ENCODE peak calls at places on chromosomes 12 and 14, in ten cellular contexts. One of them, this sample, is unnamed.

GRCh38 chr12:3170423-3171194 is 93.4 kb downstream of the TSPAN9 start:
- DNase-seq in GM12865: no peak
- DNase-seq in astrocyte of the spinal cord: peak
- DNase-seq in pancreas: no peak
- DNase-seq in SK-N-SH: peak
- DNase-seq in lung: no peak
- DNase-seq in choroid plexus epithelial cell: peak
- DNase-seq in AG04450: peak
- DNase-seq in GM06990: no peak
- DNase-seq in H7: no peak
- DNase-seq in this sample: peak

GRCh38 chr14:59337151-59337611 is 128.0 kb downstream of the GPR135 start:
- DNase-seq in GM12865: no peak
- DNase-seq in astrocyte of the spinal cord: peak
- DNase-seq in pancreas: no peak
- DNase-seq in SK-N-SH: no peak
- DNase-seq in lung: peak
- DNase-seq in choroid plexus epithelial cell: peak
- DNase-seq in AG04450: no peak
- DNase-seq in GM06990: no peak
- DNase-seq in H7: no peak
- DNase-seq in this sample: peak

GRCh38 chr12:101782544-101782855 is 43.2 kb upstream of the SYCP3 start:
- DNase-seq in GM12865: no peak
- DNase-seq in astrocyte of the spinal cord: peak
- DNase-seq in pancreas: no peak
- DNase-seq in SK-N-SH: no peak
- DNase-seq in lung: no peak
- DNase-seq in choroid plexus epithelial cell: peak
- DNase-seq in AG04450: no peak
- DNase-seq in GM06990: no peak
- DNase-seq in H7: no peak
- DNase-seq in this sample: no peak

GRCh38 chr12:132330549-132330881 is 1.1 kb upstream of the GALNT9 start:
- DNase-seq in GM12865: no peak
- DNase-seq in astrocyte of the spinal cord: no peak
- DNase-seq in pancreas: no peak
- DNase-seq in SK-N-SH: no peak
- DNase-seq in lung: no peak
- DNase-seq in choroid plexus epithelial cell: no peak
- DNase-seq in AG04450: no peak
- DNase-seq in GM06990: no peak
- DNase-seq in H7: no peak
- DNase-seq in this sample: no peak

GRCh38 chr12:107328442-107329133 is 235.2 kb upstream of the CRY1 start:
- DNase-seq in GM12865: no peak
- DNase-seq in astrocyte of the spinal cord: peak
- DNase-seq in pancreas: no peak
- DNase-seq in SK-N-SH: no peak
- DNase-seq in lung: no peak
- DNase-seq in choroid plexus epithelial cell: peak
- DNase-seq in AG04450: no peak
- DNase-seq in GM06990: no peak
- DNase-seq in H7: no peak
- DNase-seq in this sample: peak

GRCh38 chr12:115620816-115621215 is 656.7 kb downstream of the MED13L start:
- DNase-seq in GM12865: no peak
- DNase-seq in astrocyte of the spinal cord: no peak
- DNase-seq in pancreas: no peak
- DNase-seq in SK-N-SH: no peak
- DNase-seq in lung: no peak
- DNase-seq in choroid plexus epithelial cell: no peak
- DNase-seq in AG04450: no peak
- DNase-seq in GM06990: no peak
- DNase-seq in H7: no peak
- DNase-seq in this sample: no peak

GRCh38 chr14:59507063-59507751 is 22.9 kb downstream of the JKAMP start:
- DNase-seq in GM12865: peak
- DNase-seq in astrocyte of the spinal cord: peak
- DNase-seq in pancreas: peak
- DNase-seq in SK-N-SH: peak
- DNase-seq in lung: peak
- DNase-seq in choroid plexus epithelial cell: peak
- DNase-seq in AG04450: peak
- DNase-seq in GM06990: no peak
- DNase-seq in H7: peak
- DNase-seq in this sample: peak

GRCh38 chr12:53754633-53755261 is 3.0 kb upstream of the CISTR start:
- DNase-seq in GM12865: no peak
- DNase-seq in astrocyte of the spinal cord: peak
- DNase-seq in pancreas: no peak
- DNase-seq in SK-N-SH: no peak
- DNase-seq in lung: peak
- DNase-seq in choroid plexus epithelial cell: peak
- DNase-seq in AG04450: no peak
- DNase-seq in GM06990: no peak
- DNase-seq in H7: no peak
- DNase-seq in this sample: no peak

GRCh38 chr12:3604750-3605638 is 114.0 kb downstream of the PRMT8 start:
- DNase-seq in GM12865: no peak
- DNase-seq in astrocyte of the spinal cord: peak
- DNase-seq in pancreas: peak
- DNase-seq in SK-N-SH: peak
- DNase-seq in lung: no peak
- DNase-seq in choroid plexus epithelial cell: no peak
- DNase-seq in AG04450: no peak
- DNase-seq in GM06990: no peak
- DNase-seq in H7: peak
- DNase-seq in this sample: no peak

GRCh38 chr12:54412348-54412747 is 6.7 kb downstream of the ITGA5 start:
- DNase-seq in GM12865: no peak
- DNase-seq in astrocyte of the spinal cord: no peak
- DNase-seq in pancreas: no peak
- DNase-seq in SK-N-SH: no peak
- DNase-seq in lung: no peak
- DNase-seq in choroid plexus epithelial cell: no peak
- DNase-seq in AG04450: no peak
- DNase-seq in GM06990: no peak
- DNase-seq in H7: peak
- DNase-seq in this sample: no peak

GRCh38 chr12:32115404-32116104 is 8.9 kb downstream of the BICD1 start:
- DNase-seq in GM12865: peak
- DNase-seq in astrocyte of the spinal cord: peak
- DNase-seq in pancreas: peak
- DNase-seq in SK-N-SH: peak
- DNase-seq in lung: peak
- DNase-seq in choroid plexus epithelial cell: peak
- DNase-seq in AG04450: peak
- DNase-seq in GM06990: no peak
- DNase-seq in H7: no peak
- DNase-seq in this sample: peak

GRCh38 chr14:40870252-40870651 is 736.4 kb upstream of the LRFN5 start:
- DNase-seq in GM12865: no peak
- DNase-seq in astrocyte of the spinal cord: no peak
- DNase-seq in pancreas: no peak
- DNase-seq in SK-N-SH: no peak
- DNase-seq in lung: no peak
- DNase-seq in choroid plexus epithelial cell: no peak
- DNase-seq in AG04450: no peak
- DNase-seq in GM06990: no peak
- DNase-seq in H7: no peak
- DNase-seq in this sample: no peak

GRCh38 chr12:55938826-55939501 is 8.0 kb downstream of the DGKA start:
- DNase-seq in GM12865: no peak
- DNase-seq in astrocyte of the spinal cord: no peak
- DNase-seq in pancreas: no peak
- DNase-seq in SK-N-SH: no peak
- DNase-seq in lung: no peak
- DNase-seq in choroid plexus epithelial cell: no peak
- DNase-seq in AG04450: no peak
- DNase-seq in GM06990: no peak
- DNase-seq in H7: peak
- DNase-seq in this sample: no peak

GRCh38 chr14:99176156-99176945 is 95.6 kb downstream of the BCL11B start:
- DNase-seq in GM12865: no peak
- DNase-seq in astrocyte of the spinal cord: no peak
- DNase-seq in pancreas: no peak
- DNase-seq in SK-N-SH: no peak
- DNase-seq in lung: no peak
- DNase-seq in choroid plexus epithelial cell: no peak
- DNase-seq in AG04450: no peak
- DNase-seq in GM06990: no peak
- DNase-seq in H7: peak
- DNase-seq in this sample: no peak

DNA sequence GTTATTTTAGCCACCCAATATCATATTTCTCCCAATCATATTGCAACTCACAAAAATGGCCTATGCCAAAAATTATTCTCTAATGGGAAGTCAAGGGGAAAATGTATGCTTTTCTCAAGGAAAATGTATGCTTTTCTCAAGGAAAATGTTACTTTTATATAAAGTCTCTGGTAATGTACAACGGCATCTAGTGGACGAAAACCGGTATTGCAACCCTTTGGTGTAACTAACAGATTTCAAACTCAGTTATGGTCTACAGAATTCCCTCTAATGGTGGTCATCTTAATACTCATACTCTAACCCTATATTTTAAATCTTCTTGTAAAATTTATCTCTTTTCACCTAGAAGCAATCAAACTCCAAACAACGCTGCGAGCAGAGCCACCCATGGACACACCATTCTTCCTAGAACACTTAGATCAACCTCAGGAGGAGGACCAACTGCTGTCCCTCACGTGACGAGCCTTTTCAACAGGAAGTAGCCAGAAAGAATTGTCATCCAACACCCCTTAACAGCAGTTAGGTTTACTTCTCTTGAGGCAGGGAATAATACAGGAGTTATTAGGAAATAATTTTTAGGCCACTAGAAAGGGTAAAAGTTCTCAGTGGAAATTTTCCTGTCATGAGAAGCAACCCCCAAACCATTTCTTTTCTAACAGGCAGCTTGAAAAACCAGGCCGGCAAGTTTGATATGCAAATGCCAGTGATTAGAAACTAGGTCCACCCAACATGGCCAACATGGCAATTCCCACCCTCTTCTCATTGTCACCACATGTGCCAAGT is 20.1 kb downstream of the APOBEC1 start:
- DNase-seq in GM12865: peak
- DNase-seq in astrocyte of the spinal cord: peak
- DNase-seq in pancreas: no peak
- DNase-seq in SK-N-SH: peak
- DNase-seq in lung: no peak
- DNase-seq in choroid plexus epithelial cell: peak
- DNase-seq in AG04450: no peak
- DNase-seq in GM06990: no peak
- DNase-seq in H7: peak
- DNase-seq in this sample: no peak
- H3K4me3 ChIP-seq in GM12865: no peak
- H3K4me3 ChIP-seq in astrocyte of the spinal cord: no peak
- H3K4me3 ChIP-seq in pancreas: no peak
- H3K4me3 ChIP-seq in SK-N-SH: no peak
- H3K4me3 ChIP-seq in lung: no peak
- H3K4me3 ChIP-seq in choroid plexus epithelial cell: no peak
- H3K4me3 ChIP-seq in AG04450: no peak
- H3K4me3 ChIP-seq in GM06990: no peak
- H3K4me3 ChIP-seq in H7: no peak
- H3K4me3 ChIP-seq in this sample: no peak

GRCh38 chr12:2064078-2064507 is 11.3 kb downstream of the CACNA1C start:
- DNase-seq in GM12865: peak
- DNase-seq in astrocyte of the spinal cord: peak
- DNase-seq in pancreas: no peak
- DNase-seq in SK-N-SH: peak
- DNase-seq in lung: no peak
- DNase-seq in choroid plexus epithelial cell: peak
- DNase-seq in AG04450: no peak
- DNase-seq in GM06990: no peak
- DNase-seq in H7: no peak
- DNase-seq in this sample: no peak
- H3K4me3 ChIP-seq in GM12865: no peak
- H3K4me3 ChIP-seq in astrocyte of the spinal cord: no peak
- H3K4me3 ChIP-seq in pancreas: no peak
- H3K4me3 ChIP-seq in SK-N-SH: no peak
- H3K4me3 ChIP-seq in lung: no peak
- H3K4me3 ChIP-seq in choroid plexus epithelial cell: peak
- H3K4me3 ChIP-seq in AG04450: peak
- H3K4me3 ChIP-seq in GM06990: no peak
- H3K4me3 ChIP-seq in H7: no peak
- H3K4me3 ChIP-seq in this sample: no peak

DNA sequence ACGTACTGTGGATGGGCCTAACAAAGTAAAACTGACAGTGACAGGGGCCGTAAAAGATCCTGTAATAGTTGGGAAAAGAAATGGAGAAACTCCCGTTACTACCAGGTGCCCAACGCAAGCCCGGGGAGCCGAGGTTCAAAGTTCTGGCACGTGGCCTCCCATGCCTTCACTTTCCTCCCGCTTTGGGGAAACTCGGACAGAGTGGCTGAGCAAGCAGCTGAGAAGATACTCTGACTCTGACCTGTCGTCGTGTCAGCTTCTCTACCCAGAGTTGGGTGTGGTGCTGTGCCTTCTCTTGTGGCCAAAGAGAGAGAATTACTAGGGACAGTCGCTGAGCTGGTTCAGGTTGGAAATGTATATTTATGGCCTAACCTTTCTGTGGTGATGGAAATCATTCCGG is 1.7 kb downstream of the B4GALNT3 start:
- DNase-seq in GM12865: no peak
- DNase-seq in astrocyte of the spinal cord: no peak
- DNase-seq in pancreas: no peak
- DNase-seq in SK-N-SH: no peak
- DNase-seq in lung: no peak
- DNase-seq in choroid plexus epithelial cell: no peak
- DNase-seq in AG04450: no peak
- DNase-seq in GM06990: no peak
- DNase-seq in H7: no peak
- DNase-seq in this sample: no peak
- H3K4me3 ChIP-seq in GM12865: no peak
- H3K4me3 ChIP-seq in astrocyte of the spinal cord: no peak
- H3K4me3 ChIP-seq in pancreas: no peak
- H3K4me3 ChIP-seq in SK-N-SH: no peak
- H3K4me3 ChIP-seq in lung: no peak
- H3K4me3 ChIP-seq in choroid plexus epithelial cell: no peak
- H3K4me3 ChIP-seq in AG04450: no peak
- H3K4me3 ChIP-seq in GM06990: no peak
- H3K4me3 ChIP-seq in H7: no peak
- H3K4me3 ChIP-seq in this sample: no peak

DNA sequence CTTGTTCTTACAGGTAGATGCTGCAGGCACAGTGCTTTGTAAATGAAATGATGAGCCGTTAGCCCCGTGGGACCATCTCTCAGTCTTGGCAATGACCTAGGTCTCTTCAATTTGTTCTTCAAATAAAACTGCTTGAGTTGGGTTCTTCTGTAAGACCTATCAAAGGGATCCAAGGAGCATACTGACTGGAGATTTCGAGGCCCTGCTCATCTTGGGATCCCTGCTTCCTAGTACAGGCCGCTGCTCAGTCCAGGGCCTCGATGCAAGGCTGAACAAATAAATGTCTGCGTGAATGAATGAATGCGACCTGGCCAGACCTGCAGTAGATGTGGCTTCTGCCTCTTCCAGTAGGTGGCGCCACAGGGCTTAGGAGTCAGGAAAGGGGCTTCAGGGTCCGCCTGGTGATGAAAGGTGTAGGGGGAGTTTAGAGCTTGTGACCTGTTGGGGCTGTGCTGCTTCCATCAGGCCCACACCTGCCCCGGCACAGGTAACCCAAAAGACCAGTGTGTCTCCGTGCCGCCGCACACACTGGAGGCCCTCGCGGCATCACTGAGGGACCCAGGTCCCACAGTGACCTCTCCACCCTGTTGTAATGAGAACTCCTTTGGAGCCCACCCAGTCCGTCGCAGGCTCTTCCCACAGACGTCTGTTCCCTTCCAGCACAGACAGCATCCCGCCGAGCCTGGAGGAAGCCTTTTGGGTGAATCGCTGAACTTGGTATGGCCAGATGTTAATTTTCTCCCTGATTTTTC is 4.4 kb downstream of the CACNA1C start:
- DNase-seq in GM12865: peak
- DNase-seq in astrocyte of the spinal cord: peak
- DNase-seq in pancreas: peak
- DNase-seq in SK-N-SH: peak
- DNase-seq in lung: no peak
- DNase-seq in choroid plexus epithelial cell: peak
- DNase-seq in AG04450: no peak
- DNase-seq in GM06990: no peak
- DNase-seq in H7: peak
- DNase-seq in this sample: no peak
- H3K4me3 ChIP-seq in GM12865: no peak
- H3K4me3 ChIP-seq in astrocyte of the spinal cord: no peak
- H3K4me3 ChIP-seq in pancreas: no peak
- H3K4me3 ChIP-seq in SK-N-SH: no peak
- H3K4me3 ChIP-seq in lung: no peak
- H3K4me3 ChIP-seq in choroid plexus epithelial cell: no peak
- H3K4me3 ChIP-seq in AG04450: no peak
- H3K4me3 ChIP-seq in GM06990: no peak
- H3K4me3 ChIP-seq in H7: no peak
- H3K4me3 ChIP-seq in this sample: no peak

This sample was measured in skeletal muscle cell.